ENCODE peak calls at places on chromosomes 2 and 18, in four cellular contexts. H, T, J and B are unnamed samples.

GRCh38 chr2:116580209-116580608 is 1234.3 kb upstream of the DDX18 start:
- DNase-seq in J (no peak), H (no peak), T (no peak), B (no peak)

GRCh38 chr2:146119586-146119985 is 1599.7 kb upstream of the ZEB2 start:
- DNase-seq in H (no peak), T (peak; percentile 0), J (no peak), B (no peak)

GRCh38 chr18:44917865-44918476 is 237.3 kb downstream of the SETBP1 start:
- DNase-seq in H (no peak), T (no peak), J (peak; percentile 10), B (no peak)

GRCh38 chr2:127560929-127561275 is 25.4 kb downstream of the MYO7B start:
- DNase-seq in T (no peak), H (no peak), J (no peak), B (no peak)

GRCh38 chr18:2096581-2096980 is 474.7 kb downstream of the METTL4 start:
- DNase-seq in T (peak; percentile 55), H (no peak), J (no peak), B (no peak)

GRCh38 chr2:139622691-139623090 is 842.5 kb upstream of the NXPH2 start:
- DNase-seq in H (no peak), J (no peak), T (no peak), B (no peak)

GRCh38 chr2:147588191-147588590 is 256.6 kb upstream of the ACVR2A start:
- DNase-seq in J (no peak), T (no peak), H (no peak), B (no peak)

GRCh38 chr2:64063924-64064331 is 44.7 kb upstream of the VPS54 start:
- DNase-seq in H (no peak), J (peak; percentile 21), T (peak; percentile 67), B (no peak)

GRCh38 chr2:144426981-144427479 is 92.9 kb downstream of the ZEB2 start:
- DNase-seq in H (no peak), J (peak; percentile 82), T (no peak), B (no peak)

GRCh38 chr2:119234021-119235019 is 10.7 kb downstream of the STEAP3 start:
- DNase-seq in J (peak; percentile 50), H (peak; percentile 38), T (peak; percentile 81), B (peak; percentile 74)

GRCh38 chr2:70553334-70553583 is 367 bp downstream of the TGFA start:
- DNase-seq in H (no peak), T (peak; percentile 75), J (peak; percentile 49), B (peak; percentile 61)

GRCh38 chr2:16104345-16105177 is 164.2 kb downstream of the MYCN start:
- DNase-seq in H (no peak), J (peak; percentile 65), T (peak; percentile 76), B (no peak)

GRCh38 chr2:127790694-127791529 is 20.1 kb downstream of the WDR33 start:
- DNase-seq in T (no peak), H (no peak), J (no peak), B (no peak)

GRCh38 chr2:19979932-19980331 is 10.0 kb downstream of the WDR35 start:
- DNase-seq in J (no peak), H (no peak), T (no peak), B (no peak)

GRCh38 chr2:19987936-19988335 is 2.0 kb downstream of the WDR35 start:
- DNase-seq in J (no peak), H (no peak), T (no peak), B (no peak)

GRCh38 chr2:19982268-19982667 is 7.6 kb downstream of the WDR35 start:
- DNase-seq in T (no peak), J (peak; percentile 12), H (no peak), B (no peak)
- TF ChIP-seq CREB1 in T (no peak), J (no peak), H (no peak), B (no peak)

DNA sequence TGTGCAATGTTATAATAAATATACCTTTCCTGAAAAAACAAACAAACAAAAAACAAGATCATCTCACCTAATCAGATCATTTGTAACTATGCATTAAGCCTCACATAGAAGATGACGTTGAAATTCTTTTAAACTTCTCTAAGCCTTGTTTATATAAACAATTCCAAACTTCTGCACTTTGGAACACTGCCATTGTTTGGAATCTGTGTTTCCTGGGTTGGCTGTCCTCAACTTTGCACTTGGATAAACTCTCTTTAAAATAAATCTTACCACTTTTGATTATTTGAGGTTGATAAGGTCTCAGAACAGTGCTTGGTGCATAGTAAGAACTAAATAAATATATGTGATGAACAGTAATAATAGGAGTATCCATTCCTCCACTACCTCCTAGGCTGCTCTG is 342.8 kb downstream of the TDRD15 start:
- DNase-seq in T (no peak), J (no peak), H (no peak), B (no peak)
- TF ChIP-seq CREB1 in T (no peak), J (no peak), H (no peak), B (no peak)

GRCh38 chr2:108978709-108979111 is 10.3 kb downstream of the EDAR start:
- DNase-seq in T (no peak), H (no peak), J (no peak), B (no peak)
- TF ChIP-seq CREB1 in T (no peak), H (no peak), J (no peak), B (no peak)

DNA sequence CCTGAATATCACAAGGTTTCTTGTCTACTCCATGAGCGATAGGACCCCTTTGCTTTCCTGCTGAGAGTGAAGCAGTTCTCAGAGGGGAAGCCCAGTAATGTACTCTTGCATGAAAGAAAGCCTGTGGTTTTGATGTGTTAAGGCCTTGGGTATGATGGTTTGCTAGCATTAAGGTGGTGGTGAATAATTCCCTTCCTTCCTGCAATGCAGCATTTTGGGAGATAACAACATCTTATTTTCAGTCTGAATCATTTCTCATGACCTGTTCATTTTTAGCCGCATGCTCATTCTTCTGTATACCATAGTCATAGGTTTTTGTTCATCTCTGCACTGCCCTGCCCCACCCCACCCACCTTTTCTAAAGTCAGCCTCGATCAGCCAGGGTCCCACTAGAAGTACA is 66.2 kb downstream of the HNMT start:
- DNase-seq in T (no peak), J (no peak), H (no peak), B (no peak)
- TF ChIP-seq CREB1 in T (no peak), J (no peak), H (no peak), B (no peak)

GRCh38 chr2:216279011-216279410 is 93.3 kb downstream of the MARCHF4 start:
- DNase-seq in J (no peak), T (no peak), H (no peak), B (no peak)
- TF ChIP-seq CREB1 in J (no peak), T (no peak), H (no peak), B (no peak)